ENCODE peak calls at places on chromosomes 5 and 9, in ten cellular contexts. C is neural progenitor cell, X is astrocyte of the cerebellum, A is right lobe of liver, G is epithelial cell of esophagus, O is body of pancreas, I is A549, Y is heart left ventricle, K is endothelial cell of umbilical vein, Q is H7. B is an unnamed sample.
A peak's percentile ranks its signal among the peaks of the same experiment; 100 is the strongest.

GRCh38 chr5:1668141-1668721 is 131.4 kb downstream of the MRPL36 start:
- DNase-seq in C (peak; percentile 44), X (no peak), A (no peak), G (no peak), O (no peak), I (no peak), Y (peak; percentile 56), K (no peak), Q (peak; percentile 83), B (no peak)

GRCh38 chr5:5804834-5805233 is 382.4 kb downstream of the ICE1 start:
- DNase-seq in C (no peak), X (no peak), A (no peak), G (no peak), O (no peak), I (no peak), Y (no peak), K (no peak), Q (no peak), B (no peak)

GRCh38 chr9:96391021-96391765 is 7.7 kb upstream of the SLC35D2 start:
- DNase-seq in C (no peak), X (no peak), A (peak; percentile 88), G (no peak), O (peak; percentile 65), I (peak; percentile 44), Y (no peak), K (peak; percentile 65), Q (no peak), B (no peak)

GRCh38 chr9:77403244-77403643 is 225.9 kb downstream of the VPS13A start:
- DNase-seq in C (no peak), X (no peak), A (no peak), G (peak; percentile 51), O (no peak), I (no peak), Y (no peak), K (no peak), Q (no peak), B (no peak)

GRCh38 chr5:174528821-174529544 is 195.4 kb upstream of the MSX2 start:
- DNase-seq in C (no peak), X (no peak), A (no peak), G (peak; percentile 48), O (no peak), I (no peak), Y (no peak), K (no peak), Q (no peak), B (no peak)

GRCh38 chr5:56676091-56676768 is 139.1 kb upstream of the MAP3K1 start:
- DNase-seq in C (no peak), X (no peak), A (no peak), G (peak; percentile 46), O (no peak), I (peak; percentile 6), Y (no peak), K (no peak), Q (no peak), B (no peak)

GRCh38 chr9:85534340-85534739 is 207.4 kb downstream of the AGTPBP1 start:
- DNase-seq in C (no peak), X (no peak), A (no peak), G (no peak), O (no peak), I (no peak), Y (no peak), K (no peak), Q (no peak), B (no peak)

GRCh38 chr5:88883059-88883565 is at the start of gene MEF2C:
- DNase-seq in C (peak; percentile 75), X (peak; percentile 67), A (peak; percentile 64), G (peak; percentile 51), O (peak; percentile 52), I (peak; percentile 4), Y (peak; percentile 89), K (peak; percentile 96), Q (peak; percentile 84), B (no peak)

GRCh38 chr5:149455889-149456409 is 76.9 kb upstream of the IL17B start:
- DNase-seq in C (no peak), X (peak; percentile 57), A (no peak), G (no peak), O (no peak), I (no peak), Y (peak; percentile 78), K (no peak), Q (no peak), B (no peak)

GRCh38 chr5:6393596-6394194 is 15.3 kb upstream of the MED10 start:
- DNase-seq in C (no peak), X (no peak), A (no peak), G (peak; percentile 13), O (no peak), I (no peak), Y (no peak), K (no peak), Q (no peak), B (no peak)

GRCh38 chr9:124284940-124285441 is 27.2 kb downstream of the NEK6 start:
- DNase-seq in C (no peak), X (peak; percentile 67), A (no peak), G (no peak), O (no peak), I (no peak), Y (no peak), K (no peak), Q (no peak), B (no peak)

GRCh38 chr9:124286292-124286931 is 28.7 kb downstream of the NEK6 start:
- DNase-seq in C (no peak), X (peak; percentile 67), A (peak; percentile 86), G (no peak), O (no peak), I (peak; percentile 73), Y (peak; percentile 60), K (peak; percentile 85), Q (no peak), B (peak; percentile 81)

GRCh38 chr9:124284237-124284831 is 26.6 kb downstream of the NEK6 start:
- DNase-seq in C (no peak), X (no peak), A (peak; percentile 74), G (no peak), O (no peak), I (peak; percentile 64), Y (peak; percentile 66), K (no peak), Q (no peak), B (no peak)

GRCh38 chr9:124285490-124285889 is 27.7 kb downstream of the NEK6 start:
- DNase-seq in C (no peak), X (no peak), A (no peak), G (no peak), O (no peak), I (no peak), Y (no peak), K (no peak), Q (no peak), B (no peak)

GRCh38 chr9:124285903-124286291 is 28.1 kb downstream of the NEK6 start:
- DNase-seq in C (no peak), X (peak; percentile 97), A (peak; percentile 75), G (no peak), O (peak; percentile 38), I (peak; percentile 51), Y (peak; percentile 74), K (peak; percentile 90), Q (no peak), B (peak; percentile 96)
- H3K4me3 ChIP-seq in C (no peak overlapping the region), X (no peak overlapping the region), A (peak overlapping the region; percentile 9), G (no peak overlapping the region), O (no peak overlapping the region), I (no peak overlapping the region), Y (no peak overlapping the region), K (no peak overlapping the region), Q (no peak overlapping the region), B (no peak overlapping the region)

GRCh38 chr9:106921989-106922388 is 59.0 kb downstream of the ZNF462 start:
- DNase-seq in C (no peak), X (no peak), A (no peak), G (no peak), O (no peak), I (no peak), Y (no peak), K (no peak), Q (no peak), B (no peak)

GRCh38 chr9:106921341-106921899 is 58.5 kb downstream of the ZNF462 start:
- DNase-seq in C (peak; percentile 21), X (peak; percentile 35), A (no peak), G (peak; percentile 11), O (no peak), I (no peak), Y (no peak), K (peak; percentile 25), Q (no peak), B (peak; percentile 90)

GRCh38 chr9:106920091-106920490 is 57.1 kb downstream of the ZNF462 start:
- DNase-seq in C (no peak), X (no peak), A (no peak), G (no peak), O (no peak), I (no peak), Y (no peak), K (no peak), Q (no peak), B (no peak)

GRCh38 chr9:106918825-106919509 is 56.0 kb downstream of the ZNF462 start:
- DNase-seq in C (no peak), X (no peak), A (no peak), G (no peak), O (no peak), I (no peak), Y (no peak), K (no peak), Q (no peak), B (no peak)

GRCh38 chr9:106920701-106921283 is 57.8 kb downstream of the ZNF462 start:
- DNase-seq in C (peak; percentile 51), X (no peak), A (no peak), G (peak; percentile 60), O (no peak), I (no peak), Y (no peak), K (peak; percentile 44), Q (no peak), B (peak; percentile 67)
- H3K4me3 ChIP-seq in C (no peak overlapping the region), X (no peak overlapping the region), A (no peak overlapping the region), G (no peak overlapping the region), O (no peak overlapping the region), I (no peak overlapping the region), Y (no peak overlapping the region), K (no peak overlapping the region), Q (no peak overlapping the region), B (peak overlapping the region; percentile 5)

DNA sequence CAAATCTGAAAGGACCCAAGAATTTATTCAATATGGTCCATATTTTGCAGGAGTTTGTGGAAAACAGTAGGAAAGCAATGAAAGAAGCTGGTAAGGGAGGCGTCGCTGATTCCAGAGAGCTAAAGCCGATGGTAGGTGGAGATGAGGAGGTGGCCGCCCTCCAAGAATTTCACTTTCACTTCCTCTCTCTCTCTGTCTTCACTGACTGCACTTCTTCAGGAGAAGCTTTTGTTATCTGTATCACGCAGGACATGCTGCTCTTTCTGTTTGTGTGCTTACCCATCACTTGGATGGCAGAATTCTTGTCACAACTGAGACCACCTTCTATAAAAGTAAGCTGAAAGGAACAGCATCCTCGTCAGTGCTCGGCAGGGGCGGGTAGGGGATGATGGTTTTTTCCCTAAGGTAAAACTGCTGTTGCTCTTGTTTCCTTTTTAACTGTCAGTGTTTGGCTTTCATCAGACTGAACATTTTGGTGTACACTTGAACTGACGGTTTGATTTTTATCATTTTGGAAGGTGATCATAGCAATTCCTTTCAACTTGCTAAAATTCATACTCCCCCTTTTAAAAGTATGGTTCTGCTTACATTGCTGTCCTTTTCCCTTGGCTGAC is 62.4 kb upstream of the FSD1L start:
- DNase-seq in C (no peak), X (no peak), A (no peak), G (no peak), O (no peak), I (no peak), Y (no peak), K (no peak), Q (no peak), B (no peak)
- H3K4me3 ChIP-seq in C (no peak overlapping the region), X (no peak overlapping the region), A (no peak overlapping the region), G (no peak overlapping the region), O (no peak overlapping the region), I (no peak overlapping the region), Y (no peak overlapping the region), K (no peak overlapping the region), Q (no peak overlapping the region), B (no peak overlapping the region)

GRCh38 chr5:180908400-180908799 is 9.4 kb downstream of the BTNL8 start:
- DNase-seq in C (no peak), X (no peak), A (no peak), G (no peak), O (no peak), I (no peak), Y (no peak), K (no peak), Q (no peak), B (no peak)
- H3K4me3 ChIP-seq in C (no peak overlapping the region), X (no peak overlapping the region), A (no peak overlapping the region), G (no peak overlapping the region), O (no peak overlapping the region), I (no peak overlapping the region), Y (no peak overlapping the region), K (no peak overlapping the region), Q (no peak overlapping the region), B (no peak overlapping the region)